ENCODE peak calls at places on chromosomes 2 and 18, in five cellular contexts. C, B, H, E and G are unnamed samples.

GRCh38 chr2:178200331-178200730 is 6.0 kb downstream of the OSBPL6 start:
- DNase-seq in H (no peak), E (no peak), B (no peak), C (no peak), G (no peak)

GRCh38 chr2:28134262-28134812 is 243.8 kb downstream of the BABAM2 start:
- DNase-seq in E (no peak), H (no peak), C (no peak), B (no peak), G (no peak)

GRCh38 chr2:170848587-170848986 is 31.9 kb downstream of the GAD1 start:
- DNase-seq in B (peak), E (no peak), H (no peak), C (no peak), G (no peak)

GRCh38 chr18:77015176-77015575 is 117.4 kb downstream of the MBP start:
- DNase-seq in B (no peak), H (no peak), E (no peak), C (no peak), G (no peak)

GRCh38 chr2:9018534-9018933 is 15.1 kb upstream of the MBOAT2 start:
- DNase-seq in C (no peak), E (no peak), B (no peak), H (no peak), G (no peak)

GRCh38 chr2:162085090-162085891 is 11.3 kb upstream of the DPP4 start:
- DNase-seq in C (no peak), B (no peak), E (no peak), H (no peak), G (no peak)

GRCh38 chr2:207767461-207768167 is 2.1 kb downstream of the FZD5 start:
- DNase-seq in C (no peak), B (no peak), E (no peak), H (no peak), G (no peak)

GRCh38 chr18:35466815-35467623 is 30.7 kb downstream of the INO80C start:
- DNase-seq in H (no peak), C (no peak), E (no peak), B (no peak), G (no peak)

GRCh38 chr2:44392338-44392943 is 30.7 kb downstream of the CAMKMT start:
- DNase-seq in H (peak), B (peak), C (peak), E (no peak), G (no peak)

GRCh38 chr2:109284816-109285215 is 155.8 kb downstream of the SH3RF3 start:
- DNase-seq in C (no peak), E (no peak), B (no peak), H (no peak), G (no peak)

GRCh38 chr2:216023055-216023648 is 9.8 kb upstream of the MREG start:
- DNase-seq in C (peak), E (peak), B (no peak), H (peak), G (no peak)

GRCh38 chr2:36982467-36982866 is 16.1 kb upstream of the STRN start:
- DNase-seq in E (no peak), B (no peak), C (no peak), H (no peak), G (no peak)
- TF ChIP-seq ZNF274 in E (no peak), B (no peak), C (no peak), H (no peak), G (no peak)

GRCh38 chr2:237942512-237942897 is 24.3 kb upstream of the UBE2F start:
- DNase-seq in E (no peak), B (no peak), C (no peak), H (peak), G (no peak)
- H3K4me3 ChIP-seq in E (no peak), B (no peak), C (no peak), H (no peak), G (no peak)

GRCh38 chr18:9927392-9928063 is 13.7 kb downstream of the VAPA start:
- DNase-seq in C (no peak), H (no peak), E (no peak), B (no peak), G (no peak)
- TF ChIP-seq ZNF274 in C (no peak), H (no peak), E (no peak), B (no peak), G (no peak)

GRCh38 chr2:104702451-104702850 is 151.5 kb upstream of the POU3F3 start:
- DNase-seq in B (no peak), H (no peak), C (no peak), E (no peak), G (no peak)

GRCh38 chr2:104701471-104701911 is 152.4 kb upstream of the POU3F3 start:
- DNase-seq in B (no peak), H (no peak), C (no peak), E (no peak), G (no peak)

GRCh38 chr2:104702026-104702425 is 151.9 kb upstream of the POU3F3 start:
- DNase-seq in C (no peak), H (no peak), B (no peak), E (no peak), G (no peak)

GRCh38 chr2:104703669-104704068 is 150.2 kb upstream of the POU3F3 start:
- DNase-seq in H (no peak), C (no peak), B (no peak), E (no peak), G (no peak)

GRCh38 chr2:104704846-104705245 is 149.1 kb upstream of the POU3F3 start:
- DNase-seq in B (no peak), C (no peak), H (no peak), E (no peak), G (no peak)
- H3K4me3 ChIP-seq in B (no peak), C (no peak), H (no peak), E (no peak), G (no peak)

DNA sequence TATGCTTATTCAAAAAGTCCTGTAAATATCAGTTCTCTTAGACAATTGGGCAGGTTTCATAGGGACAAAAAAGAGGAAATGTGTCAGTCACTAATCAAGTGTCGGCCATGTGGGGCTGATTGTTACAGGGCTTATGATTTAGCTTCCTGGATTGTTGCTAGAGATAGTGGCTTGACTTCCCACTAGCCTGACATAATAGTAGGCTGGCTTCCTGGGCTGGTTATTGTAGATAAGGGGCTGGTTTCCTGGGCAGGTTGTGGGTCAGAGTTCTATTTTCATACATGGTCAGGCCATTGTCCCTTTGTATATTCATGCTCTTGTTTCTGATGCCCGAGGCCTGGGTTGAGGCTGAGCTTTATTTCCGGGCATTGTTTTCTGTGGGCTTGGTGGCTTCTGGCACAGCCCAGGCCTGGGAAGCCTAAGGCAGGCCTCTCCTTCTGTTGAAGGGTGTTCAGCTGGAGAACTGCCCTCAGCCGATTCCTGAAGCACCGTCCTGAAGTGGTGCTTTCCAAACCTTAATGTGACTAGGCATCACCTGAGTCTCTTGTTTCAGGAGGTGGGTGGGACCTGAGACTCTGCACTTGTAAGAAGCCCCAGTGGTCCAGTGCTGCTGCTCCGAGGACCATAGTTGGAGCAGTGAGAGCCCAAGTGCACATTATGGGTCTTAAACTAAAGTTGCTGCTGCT is 37.0 kb downstream of the CD8B2 start:
- DNase-seq in C (no peak), H (no peak), B (no peak), E (no peak), G (no peak)
- TF ChIP-seq ZNF274 in C (no peak), H (no peak), B (no peak), E (no peak), G (no peak)

GRCh38 chr18:23133860-23134779 is 1.2 kb upstream of the CABLES1 start:
- DNase-seq in H (no peak), C (peak), E (peak), B (no peak), G (peak)
- H3K4me3 ChIP-seq in H (no peak), C (peak), E (peak), B (peak), G (peak)